ENCODE peak calls at places on chromosomes 16 and 17, in four cellular contexts. One of them, this sample, is unnamed. For H4K20me1, the result is how much of the 10 kb centered on the place peaks cover.

GRCh38 chr16:28042856-28043255 is 20.7 kb downstream of the GSG1L start:
- DNase-seq in PC-3: no peak
- DNase-seq in fibroblast of lung: peak
- DNase-seq in H9: no peak
- DNase-seq in this sample: no peak

GRCh38 chr17:31496097-31496496 is 104.6 kb downstream of the RAB11FIP4 start:
- DNase-seq in H9: no peak
- DNase-seq in fibroblast of lung: no peak
- DNase-seq in PC-3: no peak
- DNase-seq in this sample: no peak

GRCh38 chr17:82370471-82371332 is 863 bp upstream of the UTS2R start:
- DNase-seq in H9: no peak
- DNase-seq in fibroblast of lung: no peak
- DNase-seq in PC-3: peak
- DNase-seq in this sample: no peak

GRCh38 chr16:31710134-31710533 is 163.5 kb upstream of the ZNF267 start:
- DNase-seq in H9: no peak
- DNase-seq in fibroblast of lung: no peak
- DNase-seq in PC-3: no peak
- DNase-seq in this sample: no peak

GRCh38 chr16:19138601-19139000 is 24.8 kb downstream of the ITPRIPL2 start:
- DNase-seq in fibroblast of lung: peak
- DNase-seq in PC-3: peak
- DNase-seq in H9: no peak
- DNase-seq in this sample: no peak

GRCh38 chr16:57091990-57092785 is at the start of gene CPNE2:
- DNase-seq in fibroblast of lung: peak
- DNase-seq in H9: peak
- DNase-seq in PC-3: peak
- DNase-seq in this sample: no peak

GRCh38 chr17:77324227-77324626 is 183.5 kb downstream of the SEC14L1 start:
- DNase-seq in PC-3: no peak
- DNase-seq in H9: peak
- DNase-seq in fibroblast of lung: no peak
- DNase-seq in this sample: no peak

GRCh38 chr16:10579965-10580918 is at the start of gene EMP2:
- DNase-seq in H9: peak
- DNase-seq in PC-3: peak
- DNase-seq in fibroblast of lung: peak
- DNase-seq in this sample: no peak

GRCh38 chr16:49020436-49020835 is 261.2 kb downstream of the CBLN1 start:
- DNase-seq in PC-3: no peak
- DNase-seq in fibroblast of lung: no peak
- DNase-seq in H9: no peak
- DNase-seq in this sample: no peak

DNA sequence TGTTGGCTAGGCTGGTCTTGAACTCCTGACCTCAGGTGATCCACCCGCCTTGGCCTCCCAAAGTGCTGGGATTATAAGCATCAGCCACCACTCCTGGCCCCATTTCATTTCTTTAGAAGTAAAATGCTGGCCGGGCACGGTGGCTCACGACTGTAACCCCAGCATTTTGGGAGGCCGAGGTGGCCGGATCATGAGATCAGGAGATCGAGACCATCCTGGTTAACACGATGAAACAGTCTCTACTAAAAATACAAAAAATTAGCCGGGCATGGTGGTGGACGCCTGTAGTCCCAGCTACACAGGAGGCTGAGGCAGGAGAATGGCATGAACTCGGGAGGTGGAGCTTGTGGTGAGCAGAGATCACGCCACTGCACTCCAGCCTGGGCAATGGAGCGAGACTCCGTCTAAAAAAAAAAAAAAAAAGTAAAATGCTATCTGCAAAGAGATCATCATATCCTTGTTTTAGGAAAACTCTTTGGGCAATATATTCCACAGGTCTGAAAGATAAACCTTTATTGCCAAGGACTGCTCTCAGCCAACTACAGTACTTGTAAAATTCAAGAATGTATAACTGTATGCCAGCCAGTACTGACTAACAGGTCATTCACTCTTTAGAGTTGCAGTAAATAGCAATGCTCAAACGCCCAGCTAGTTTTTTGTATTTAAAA is 3.8 kb downstream of the GJC1 start:
- DNase-seq in fibroblast of lung: peak
- DNase-seq in H9: no peak
- DNase-seq in PC-3: peak
- DNase-seq in this sample: no peak
- H4K20me1 ChIP-seq in fibroblast of lung: under half
- H4K20me1 ChIP-seq in H9: under half
- H4K20me1 ChIP-seq in PC-3: under half
- H4K20me1 ChIP-seq in this sample: under half

DNA sequence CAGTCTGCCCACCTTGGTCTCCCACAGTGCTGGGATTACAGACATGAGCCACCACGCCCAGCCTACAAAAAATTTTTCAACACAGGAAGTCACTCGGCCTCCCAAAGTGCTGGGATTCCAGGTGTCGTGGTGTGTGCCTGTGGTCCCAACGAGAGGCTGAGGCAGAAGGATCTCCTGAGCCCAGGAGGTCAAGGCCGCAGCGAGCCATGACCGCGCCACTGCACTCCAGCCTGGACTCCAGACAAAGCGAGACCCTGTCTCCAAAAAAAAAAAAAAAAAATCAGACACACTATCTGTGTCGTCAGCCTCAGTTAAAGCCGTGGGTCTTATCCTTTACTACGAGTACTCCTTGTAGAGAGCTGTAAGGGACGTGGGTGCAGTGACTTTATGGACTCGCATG is 15.8 kb downstream of the USP22 start:
- DNase-seq in PC-3: no peak
- DNase-seq in H9: no peak
- DNase-seq in fibroblast of lung: no peak
- DNase-seq in this sample: no peak
- H4K20me1 ChIP-seq in PC-3: half or more
- H4K20me1 ChIP-seq in H9: under half
- H4K20me1 ChIP-seq in fibroblast of lung: under half
- H4K20me1 ChIP-seq in this sample: half or more

GRCh38 chr17:15958484-15958854 is 13.5 kb downstream of the ADORA2B start:
- DNase-seq in H9: no peak
- DNase-seq in PC-3: no peak
- DNase-seq in fibroblast of lung: no peak
- DNase-seq in this sample: no peak
- H4K20me1 ChIP-seq in H9: under half
- H4K20me1 ChIP-seq in PC-3: under half
- H4K20me1 ChIP-seq in fibroblast of lung: under half
- H4K20me1 ChIP-seq in this sample: under half

DNA sequence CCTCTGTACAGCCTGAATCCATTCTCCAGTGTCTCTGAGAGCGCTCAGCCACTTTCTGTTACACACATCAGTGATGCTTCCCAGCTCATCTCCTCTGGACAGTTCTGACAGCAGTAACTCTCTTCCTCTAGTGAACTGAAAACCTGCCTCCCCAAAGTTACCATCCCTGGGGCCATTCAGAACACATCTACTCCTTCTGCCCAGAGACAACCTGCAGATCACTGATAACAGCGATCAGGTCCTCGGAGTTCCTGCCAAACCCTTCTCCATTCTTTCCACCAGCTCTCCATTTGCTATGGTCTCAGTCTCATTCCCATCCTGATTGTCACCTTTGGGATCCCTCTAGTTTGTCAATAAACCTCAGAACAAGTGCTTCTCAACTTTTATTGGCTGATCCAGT is 7.3 kb downstream of the ZZEF1 start:
- DNase-seq in fibroblast of lung: no peak
- DNase-seq in PC-3: no peak
- DNase-seq in H9: no peak
- DNase-seq in this sample: no peak
- H4K20me1 ChIP-seq in fibroblast of lung: under half
- H4K20me1 ChIP-seq in PC-3: under half
- H4K20me1 ChIP-seq in H9: under half
- H4K20me1 ChIP-seq in this sample: under half

DNA sequence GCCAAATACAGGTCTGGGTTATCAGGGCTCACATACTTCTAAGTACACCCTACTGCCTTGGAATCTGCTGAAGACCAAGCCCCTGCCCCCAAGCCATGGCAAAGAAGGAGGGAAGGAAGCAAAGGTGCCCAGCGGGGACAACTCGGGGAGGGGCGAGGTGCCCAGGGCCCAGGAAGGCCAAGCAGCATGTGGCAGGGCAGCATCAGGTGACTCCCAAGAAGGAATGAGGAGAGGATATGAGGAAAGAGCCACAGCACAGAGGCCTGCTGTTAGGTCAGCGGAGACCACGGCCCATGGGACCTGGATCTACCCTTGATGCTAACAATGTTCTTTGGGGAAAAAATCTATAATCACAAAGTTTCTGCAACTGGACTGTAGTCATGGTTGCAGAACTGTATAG is 142.6 kb upstream of the CRHR1 start:
- DNase-seq in H9: no peak
- DNase-seq in PC-3: no peak
- DNase-seq in fibroblast of lung: no peak
- DNase-seq in this sample: no peak
- H4K20me1 ChIP-seq in H9: under half
- H4K20me1 ChIP-seq in PC-3: under half
- H4K20me1 ChIP-seq in fibroblast of lung: under half
- H4K20me1 ChIP-seq in this sample: under half

GRCh38 chr16:87847785-87848675 is 21.3 kb downstream of the SLC7A5 start:
- DNase-seq in PC-3: no peak
- DNase-seq in H9: no peak
- DNase-seq in fibroblast of lung: no peak
- DNase-seq in this sample: no peak

GRCh38 chr16:87845213-87845612 is 24.1 kb downstream of the SLC7A5 start:
- DNase-seq in H9: no peak
- DNase-seq in PC-3: no peak
- DNase-seq in fibroblast of lung: no peak
- DNase-seq in this sample: no peak

GRCh38 chr16:87845807-87846619 is 23.3 kb downstream of the SLC7A5 start:
- DNase-seq in PC-3: no peak
- DNase-seq in fibroblast of lung: no peak
- DNase-seq in H9: no peak
- DNase-seq in this sample: no peak

GRCh38 chr16:87847467-87847784 is 21.9 kb downstream of the SLC7A5 start:
- DNase-seq in H9: no peak
- DNase-seq in fibroblast of lung: no peak
- DNase-seq in PC-3: no peak
- DNase-seq in this sample: no peak

DNA sequence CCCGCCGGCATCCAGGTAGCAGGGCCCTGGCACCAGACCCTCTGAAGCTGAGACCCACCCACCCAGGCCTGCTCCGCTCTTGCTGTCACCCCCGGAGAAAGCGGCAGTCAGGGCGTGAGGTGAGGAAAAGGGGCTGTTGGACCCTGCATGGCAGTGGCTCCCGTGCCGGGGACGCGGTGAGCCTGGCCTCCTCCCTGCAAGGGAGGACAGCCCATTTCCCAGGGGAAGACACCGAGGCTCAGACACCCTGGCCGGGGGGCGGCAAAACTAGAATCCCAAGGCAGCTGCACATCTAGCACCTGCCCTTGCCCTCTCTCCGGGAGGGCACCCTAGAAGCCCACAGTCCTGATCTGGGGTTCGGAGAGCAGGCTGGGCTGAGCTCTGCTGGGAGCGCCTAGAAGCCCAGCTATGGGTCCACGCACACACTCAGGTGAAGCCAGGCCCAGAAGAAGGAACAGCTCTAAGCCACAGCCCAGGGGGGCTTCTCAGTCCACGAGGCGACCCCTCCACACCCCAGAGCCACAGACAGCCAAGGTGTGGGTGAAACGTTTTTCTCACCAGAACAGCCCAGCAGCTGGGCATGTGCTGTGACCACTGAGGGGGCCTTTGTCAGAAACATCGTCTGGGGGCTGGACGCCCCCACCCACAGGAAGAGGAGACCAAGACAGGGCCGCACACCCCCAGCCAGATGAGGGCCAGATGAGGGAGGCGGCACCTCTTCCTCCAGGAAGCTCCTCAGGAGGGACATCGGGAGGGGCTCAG is 22.4 kb downstream of the SLC7A5 start:
- DNase-seq in H9: no peak
- DNase-seq in PC-3: no peak
- DNase-seq in fibroblast of lung: no peak
- DNase-seq in this sample: no peak
- H4K20me1 ChIP-seq in H9: under half
- H4K20me1 ChIP-seq in PC-3: under half
- H4K20me1 ChIP-seq in fibroblast of lung: under half
- H4K20me1 ChIP-seq in this sample: half or more

GRCh38 chr16:8808613-8809353 is 11.1 kb downstream of the PMM2 start:
- DNase-seq in H9: no peak
- DNase-seq in PC-3: no peak
- DNase-seq in fibroblast of lung: no peak
- DNase-seq in this sample: no peak

GRCh38 chr16:8806272-8806983 is 8.8 kb downstream of the PMM2 start:
- DNase-seq in fibroblast of lung: no peak
- DNase-seq in PC-3: no peak
- DNase-seq in H9: no peak
- DNase-seq in this sample: no peak

GRCh38 chr16:8807189-8807588 is 9.6 kb downstream of the PMM2 start:
- DNase-seq in H9: no peak
- DNase-seq in PC-3: no peak
- DNase-seq in fibroblast of lung: no peak
- DNase-seq in this sample: no peak

GRCh38 chr16:8804313-8804712 is 6.7 kb downstream of the PMM2 start:
- DNase-seq in fibroblast of lung: no peak
- DNase-seq in H9: no peak
- DNase-seq in PC-3: no peak
- DNase-seq in this sample: no peak

GRCh38 chr16:8808009-8808408 is 10.4 kb downstream of the PMM2 start:
- DNase-seq in fibroblast of lung: no peak
- DNase-seq in H9: no peak
- DNase-seq in PC-3: no peak
- DNase-seq in this sample: no peak
- H4K20me1 ChIP-seq in fibroblast of lung: under half
- H4K20me1 ChIP-seq in H9: under half
- H4K20me1 ChIP-seq in PC-3: under half
- H4K20me1 ChIP-seq in this sample: under half